ENCODE peak calls at places on chromosomes 4 and X, in five cellular contexts. Z is GM23338, M is transverse colon, H is stomach, I is endothelial cell of umbilical vein. N is an unnamed sample.

GRCh38 chrX:50448565-50448964 is 22.1 kb downstream of the DGKK start:
- DNase-seq in Z (peak; percentile 41), M (peak; percentile 35), H (no peak), I (no peak), N (no peak)

GRCh38 chr4:20313237-20314030 is 61.7 kb downstream of the SLIT2 start:
- DNase-seq in Z (peak; percentile 85), M (peak; percentile 12), H (no peak), I (no peak), N (no peak)

GRCh38 chr4:21130606-21131005 is 430.3 kb downstream of the PACRGL start:
- DNase-seq in Z (no peak), M (no peak), H (no peak), I (no peak), N (no peak)

GRCh38 chr4:107888237-107888636 is 43.1 kb upstream of the CYP2U1 start:
- DNase-seq in Z (peak; percentile 34), M (no peak), H (no peak), I (no peak), N (no peak)

GRCh38 chr4:154254999-154255398 is 236.6 kb downstream of the DCHS2 start:
- DNase-seq in Z (peak; percentile 50), M (no peak), H (no peak), I (no peak), N (no peak)

GRCh38 chrX:115895678-115896329 is 274.7 kb upstream of the AGTR2 start:
- DNase-seq in Z (no peak), M (no peak), H (no peak), I (no peak), N (no peak)

GRCh38 chr4:98932539-98932938 is 3.6 kb upstream of the EIF4E start:
- DNase-seq in Z (no peak), M (no peak), H (no peak), I (peak; percentile 80), N (no peak)

GRCh38 chr4:81085979-81086378 is 55.5 kb downstream of the BMP3 start:
- DNase-seq in Z (peak; percentile 10), M (no peak), H (no peak), I (no peak), N (no peak)

GRCh38 chrX:9560219-9560618 is 95.4 kb downstream of the TBL1X start:
- DNase-seq in Z (no peak), M (no peak), H (no peak), I (no peak), N (no peak)

GRCh38 chr4:103198111-103198765 is at the start of gene CENPE:
- DNase-seq in Z (peak; percentile 96), M (peak; percentile 88), H (peak; percentile 86), I (peak; percentile 94), N (peak; percentile 88)

GRCh38 chr4:81207793-81208192 is 7.2 kb downstream of the PRKG2 start:
- DNase-seq in Z (no peak), M (no peak), H (no peak), I (no peak), N (no peak)

GRCh38 chrX:69107231-69107739 is 58.0 kb downstream of the PJA1 start:
- DNase-seq in Z (peak; percentile 70), M (no peak), H (peak; percentile 27), I (no peak), N (no peak)

GRCh38 chrX:103919336-103919682 is 43.1 kb upstream of the TMSB15B start:
- DNase-seq in Z (no peak), M (peak; percentile 17), H (no peak), I (no peak), N (no peak)

GRCh38 chr4:3791910-3792542 is 25.8 kb downstream of the ADRA2C start:
- DNase-seq in Z (peak; percentile 85), M (peak; percentile 40), H (peak; percentile 50), I (peak; percentile 16), N (no peak)

GRCh38 chr4:98606879-98607278 is 51.5 kb downstream of the TSPAN5 start:
- DNase-seq in Z (peak; percentile 46), M (no peak), H (no peak), I (no peak), N (no peak)

GRCh38 chr4:99536148-99536728 is 25.4 kb downstream of the C4orf17 start:
- DNase-seq in Z (no peak), M (no peak), H (no peak), I (no peak), N (no peak)

GRCh38 chr4:148043990-148044645 is 312.2 kb downstream of the ARHGAP10 start:
- DNase-seq in Z (no peak), M (no peak), H (no peak), I (no peak), N (no peak)

GRCh38 chr4:86359944-86360478 is at the start of gene MAPK10:
- DNase-seq in Z (peak; percentile 95), M (peak; percentile 57), H (peak; percentile 38), I (peak; percentile 75), N (no peak)

GRCh38 chr4:174111350-174111888 is 172.0 kb downstream of the FBXO8 start:
- DNase-seq in Z (no peak), M (no peak), H (no peak), I (no peak), N (no peak)

GRCh38 chr4:155854597-155855226 is 11.4 kb downstream of the ASIC5 start:
- DNase-seq in Z (no peak), M (no peak), H (no peak), I (no peak), N (no peak)

GRCh38 chr4:19130836-19131235 is 1109.3 kb upstream of the LCORL start:
- DNase-seq in Z (no peak), M (no peak), H (no peak), I (no peak), N (no peak)

GRCh38 chr4:47530801-47531200 is 45.7 kb downstream of the ATP10D start:
- DNase-seq in Z (no peak), M (no peak), H (no peak), I (peak; percentile 18), N (no peak)

GRCh38 chr4:20193522-20193902 is 58.2 kb upstream of the SLIT2 start:
- DNase-seq in Z (no peak), M (no peak), H (no peak), I (no peak), N (no peak)

GRCh38 chr4:47278631-47279030 is 184.9 kb downstream of the COMMD8 start:
- DNase-seq in Z (no peak), M (no peak), H (no peak), I (no peak), N (no peak)

GRCh38 chrX:95505721-95506120 is 1178.9 kb upstream of the DIAPH2 start:
- DNase-seq in Z (peak; percentile 43), M (no peak), H (no peak), I (no peak), N (no peak)

GRCh38 chr4:99856166-99856565 is 38.1 kb downstream of the LAMTOR3 start:
- DNase-seq in Z (no peak), M (no peak), H (no peak), I (peak; percentile 13), N (no peak)

GRCh38 chrX:120790118-120790517 is 85.5 kb downstream of the CT47B1 start:
- DNase-seq in Z (peak; percentile 71), M (peak; percentile 12), H (peak; percentile 36), I (peak; percentile 71), N (no peak)

GRCh38 chr4:61245321-61245720 is 45.2 kb downstream of the ADGRL3 start:
- DNase-seq in Z (no peak), M (no peak), H (no peak), I (no peak), N (no peak)

GRCh38 chr4:169017971-169018370 is 7.9 kb upstream of the CBR4 start:
- DNase-seq in Z (peak; percentile 27), M (no peak), H (no peak), I (no peak), N (no peak)

GRCh38 chrX:130714665-130715064 is 188.3 kb downstream of the ENOX2 start:
- DNase-seq in Z (no peak), M (no peak), H (no peak), I (no peak), N (no peak)

GRCh38 chr4:177367336-177367735 is 57.7 kb downstream of the NEIL3 start:
- DNase-seq in Z (peak; percentile 68), M (no peak), H (no peak), I (no peak), N (no peak)

GRCh38 chr4:13092702-13093101 is 391.4 kb downstream of the RAB28 start:
- DNase-seq in Z (no peak), M (no peak), H (no peak), I (no peak), N (no peak)

GRCh38 chrX:11557120-11557519 is 108.6 kb downstream of the ARHGAP6 start:
- DNase-seq in Z (no peak), M (no peak), H (no peak), I (no peak), N (no peak)

GRCh38 chr4:72319596-72319995 is 249.4 kb downstream of the ADAMTS3 start:
- DNase-seq in Z (no peak), M (no peak), H (no peak), I (peak; percentile 64), N (no peak)

GRCh38 chrX:103585421-103586313 is at the start of gene TCEAL4:
- DNase-seq in Z (peak; percentile 61), M (peak; percentile 68), H (peak; percentile 63), I (peak; percentile 36), N (peak; percentile 80)

DNA sequence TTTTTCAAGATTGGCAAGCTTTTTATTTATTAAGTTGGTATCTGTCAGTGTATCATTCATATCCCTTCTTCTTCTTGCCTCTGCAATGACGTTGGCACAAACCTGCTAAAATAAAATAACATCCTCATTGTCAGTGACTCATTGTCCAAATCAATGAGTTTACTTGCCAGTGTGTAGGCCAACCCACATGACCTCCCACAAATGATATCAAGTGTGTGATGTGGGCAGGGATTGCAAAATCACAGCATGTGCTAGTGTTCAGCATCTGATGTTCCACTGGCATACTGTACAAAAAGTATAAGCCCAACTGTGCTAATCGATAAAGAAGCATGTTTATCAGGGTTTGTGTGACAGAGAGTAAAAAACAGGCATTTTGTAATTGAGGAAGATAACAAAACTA is 25.5 kb downstream of the GPAT3 start:
- DNase-seq in Z (no peak), M (peak; percentile 13), H (peak; percentile 38), I (peak; percentile 28), N (no peak)
- TF ChIP-seq POLR2AphosphoS5 in Z (no peak), M (no peak), H (no peak), I (no peak), N (no peak)

GRCh38 chrX:2679534-2680485 is 11.3 kb upstream of the CD99 start:
- DNase-seq in Z (no peak), M (no peak), H (no peak), I (peak; percentile 36), N (no peak)
- TF ChIP-seq POLR2AphosphoS5 in Z (no peak), M (no peak), H (no peak), I (no peak), N (no peak)

GRCh38 chr4:186651624-186652023 is 72.0 kb downstream of the FAT1 start:
- DNase-seq in Z (peak; percentile 33), M (peak; percentile 37), H (peak; percentile 82), I (peak; percentile 37), N (no peak)
- TF ChIP-seq POLR2AphosphoS5 in Z (no peak), M (no peak), H (peak; percentile 69), I (no peak), N (no peak)

DNA sequence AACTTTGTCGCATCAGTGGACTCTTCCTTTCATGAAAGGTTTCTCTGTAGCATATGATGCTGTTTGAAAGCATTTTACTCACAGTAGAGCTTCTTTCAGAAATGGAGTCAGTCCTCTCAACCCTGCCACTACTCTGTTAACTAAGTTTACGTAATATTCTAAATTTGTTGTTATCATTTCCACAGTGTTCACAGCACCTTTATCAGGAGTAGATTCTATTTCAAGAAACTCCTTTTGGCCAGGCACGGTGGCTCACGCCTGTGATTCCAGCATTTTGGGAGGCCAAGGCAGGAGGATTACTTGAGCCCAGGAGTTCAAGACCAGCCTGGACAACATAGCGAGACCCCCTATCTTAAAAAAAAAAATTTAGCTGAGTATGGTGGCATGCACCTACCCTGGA is 90.0 kb downstream of the KDM6A start:
- DNase-seq in Z (no peak), M (no peak), H (no peak), I (no peak), N (no peak)
- TF ChIP-seq POLR2AphosphoS5 in Z (no peak), M (no peak), H (no peak), I (no peak), N (no peak)

GRCh38 chrX:49102221-49102620 is 21.3 kb downstream of the GPKOW start:
- DNase-seq in Z (no peak), M (no peak), H (no peak), I (no peak), N (no peak)
- TF ChIP-seq POLR2AphosphoS5 in Z (no peak), M (no peak), H (no peak), I (no peak), N (no peak)